ENCODE peak calls at places on chromosomes 5 and 9, in seven cellular contexts. A is mucosa of descending colon; Z is CD8-positive, alpha-beta memory T cell; S is thyroid gland; E is transverse colon; I is mesenchymal stem cell; L is mammary epithelial cell. Q is an unnamed sample. For H3K4me1 and H3K9me3, the result is how much of the 10 kb centered on the place peaks cover.

GRCh38 chr5:35003018-35003957 is 44.5 kb downstream of the AGXT2 start:
- DNase-seq in I (peak), L (peak), E (peak), Z (no peak), S (peak), A (no peak), Q (peak)

GRCh38 chr5:160272889-160273288 is 39.5 kb downstream of the CCNJL start:
- DNase-seq in S (no peak), E (no peak), A (no peak), I (no peak), Z (no peak), L (no peak), Q (no peak)

GRCh38 chr5:23007226-23007625 is 154.1 kb upstream of the CDH12 start:
- DNase-seq in S (no peak), E (peak), I (peak), Z (no peak), L (peak), A (no peak), Q (no peak)

GRCh38 chr9:88782931-88783451 is 208.3 kb upstream of the S1PR3 start:
- DNase-seq in S (no peak), L (peak), I (no peak), E (no peak), A (no peak), Z (no peak), Q (no peak)

GRCh38 chr9:98333703-98334582 is 78.5 kb upstream of the TBC1D2 start:
- DNase-seq in Z (no peak), I (peak), S (no peak), E (no peak), A (no peak), L (peak), Q (no peak)

GRCh38 chr5:170121321-170121720 is 15.6 kb downstream of the FOXI1 start:
- DNase-seq in Z (no peak), L (peak), E (no peak), A (no peak), I (peak), S (no peak), Q (no peak)

GRCh38 chr9:91039125-91039834 is 237.7 kb downstream of the SYK start:
- DNase-seq in A (no peak), S (no peak), Z (no peak), L (no peak), E (no peak), I (no peak), Q (no peak)

GRCh38 chr9:129988607-129989361 is 54.2 kb downstream of the FNBP1 start:
- DNase-seq in I (peak), A (no peak), E (peak), Z (peak), L (no peak), S (peak), Q (no peak)

GRCh38 chr9:95809686-95810085 is 65.8 kb upstream of the ERCC6L2 start:
- DNase-seq in E (no peak), Z (no peak), A (no peak), S (no peak), I (peak), L (no peak), Q (no peak)

GRCh38 chr5:103450333-103451061 is 112.1 kb downstream of the NUDT12 start:
- DNase-seq in S (no peak), I (peak), L (peak), A (no peak), Z (no peak), E (no peak), Q (no peak)

GRCh38 chr5:95892784-95893354 is 68.8 kb downstream of the ELL2 start:
- DNase-seq in L (no peak), A (no peak), I (peak), S (peak), E (peak), Z (no peak), Q (no peak)

GRCh38 chr9:84315278-84315877 is 25.2 kb downstream of the SLC28A3 start:
- DNase-seq in A (no peak), S (peak), I (peak), L (peak), E (peak), Z (peak), Q (peak)

GRCh38 chr5:178306430-178307225 is 74.0 kb upstream of the PHYKPL start:
- DNase-seq in E (no peak), I (no peak), Z (no peak), L (no peak), S (no peak), A (no peak), Q (no peak)

GRCh38 chr5:139043127-139043905 is 154.9 kb downstream of the SIL1 start:
- DNase-seq in L (no peak), E (no peak), A (no peak), S (no peak), I (no peak), Z (no peak), Q (no peak)

GRCh38 chr9:136380381-136380780 is 6.9 kb upstream of the CARD9 start:
- DNase-seq in Z (no peak), I (no peak), E (no peak), L (no peak), S (no peak), A (no peak), Q (no peak)

GRCh38 chr9:136378171-136379002 is 4.9 kb upstream of the CARD9 start:
- DNase-seq in S (no peak), Z (peak), L (no peak), A (no peak), I (no peak), E (no peak), Q (no peak)

GRCh38 chr9:136379891-136380290 is 6.4 kb upstream of the CARD9 start:
- DNase-seq in Z (no peak), L (no peak), I (no peak), A (no peak), S (no peak), E (no peak), Q (no peak)

GRCh38 chr9:136379003-136379287 is 5.5 kb upstream of the CARD9 start:
- DNase-seq in S (no peak), L (no peak), E (no peak), Z (no peak), A (no peak), I (no peak), Q (no peak)

DNA sequence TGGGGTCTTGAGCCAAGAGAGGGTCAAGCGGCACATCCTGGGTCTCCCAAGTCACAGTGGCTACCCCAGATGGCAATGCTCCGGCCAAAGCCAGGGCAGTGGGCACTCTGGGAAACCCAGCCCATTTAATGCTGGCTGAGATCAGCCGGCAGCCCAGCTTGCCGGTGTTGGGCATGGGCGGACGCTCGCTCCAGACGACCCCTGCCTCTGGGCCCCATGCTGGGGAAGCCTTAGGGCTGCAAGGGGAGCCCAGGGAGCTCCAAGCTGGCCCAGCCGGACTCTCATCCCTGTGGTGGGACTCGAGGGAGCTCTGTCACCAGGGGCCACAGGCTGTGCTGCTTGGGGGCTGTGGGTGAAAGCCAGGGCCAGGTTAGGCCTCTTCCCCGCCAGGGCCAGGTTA is 5.9 kb upstream of the CARD9 start:
- DNase-seq in I (no peak), S (no peak), L (no peak), E (no peak), Z (no peak), A (no peak), Q (no peak)
- H3K4me1 ChIP-seq in I (under half), S (under half), L (under half), E (under half), Z (under half), A (under half), Q (under half)

GRCh38 chr9:118647331-118647730 is 721.9 kb downstream of the BRINP1 start:
- DNase-seq in S (no peak), E (no peak), A (no peak), I (no peak), Z (no peak), L (no peak), Q (no peak)

GRCh38 chr9:118651511-118651910 is 717.7 kb downstream of the BRINP1 start:
- DNase-seq in E (no peak), S (no peak), I (no peak), Z (no peak), L (peak), A (no peak), Q (no peak)

GRCh38 chr9:118652258-118652657 is 717.0 kb downstream of the BRINP1 start:
- DNase-seq in I (no peak), L (peak), S (no peak), A (no peak), Z (no peak), E (no peak), Q (no peak)

GRCh38 chr9:118652935-118653334 is 716.3 kb downstream of the BRINP1 start:
- DNase-seq in I (no peak), E (no peak), S (no peak), L (peak), A (no peak), Z (no peak), Q (no peak)

DNA sequence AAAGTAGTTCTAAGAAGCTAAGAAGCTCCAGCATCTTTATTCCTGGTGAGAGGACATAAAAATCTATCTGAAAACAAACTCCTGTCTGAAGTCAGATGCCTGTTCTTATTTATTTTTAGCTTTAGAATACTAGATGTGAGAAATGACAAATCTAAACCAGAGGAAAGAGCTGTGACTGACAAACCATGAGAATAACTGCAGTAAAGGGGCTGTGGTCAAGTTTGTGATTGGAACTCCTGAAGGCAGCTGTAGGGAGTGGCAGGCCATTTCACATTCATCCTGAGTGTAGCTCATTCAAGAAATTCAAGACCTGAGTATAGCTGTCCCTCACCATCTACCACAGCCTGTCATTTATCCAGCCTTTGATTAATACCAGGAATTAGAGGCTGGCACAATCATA is 718.8 kb downstream of the BRINP1 start:
- DNase-seq in Z (no peak), E (no peak), A (no peak), L (peak), S (no peak), I (no peak), Q (no peak)
- H3K9me3 ChIP-seq in Z (under half), E (under half), A (under half), L (under half), S (under half), I (under half), Q (under half)

GRCh38 chr9:35521708-35522107 is 31.8 kb downstream of the RUSC2 start:
- DNase-seq in L (peak), S (no peak), I (peak), Z (no peak), E (no peak), A (no peak), Q (no peak)

GRCh38 chr9:35522189-35522588 is 32.3 kb downstream of the RUSC2 start:
- DNase-seq in Z (no peak), S (no peak), E (no peak), L (no peak), I (no peak), A (no peak), Q (no peak)

GRCh38 chr9:35518981-35519679 is 29.2 kb downstream of the RUSC2 start:
- DNase-seq in S (no peak), L (peak), E (no peak), I (peak), Z (no peak), A (no peak), Q (no peak)

GRCh38 chr9:35519697-35520403 is 29.9 kb downstream of the RUSC2 start:
- DNase-seq in A (no peak), I (no peak), Z (no peak), S (no peak), E (no peak), L (no peak), Q (no peak)

GRCh38 chr9:35520404-35520790 is 30.5 kb downstream of the RUSC2 start:
- DNase-seq in Z (no peak), I (peak), E (no peak), S (no peak), A (no peak), L (no peak), Q (no peak)
- H3K4me1 ChIP-seq in Z (under half), I (under half), E (under half), S (half or more), A (under half), L (half or more), Q (under half)

GRCh38 chr5:123090641-123091257 is 1.7 kb downstream of the PRDM6 start:
- DNase-seq in E (no peak), Z (no peak), A (no peak), I (no peak), L (no peak), S (no peak), Q (no peak)

GRCh38 chr5:123089971-123090640 is 1.1 kb downstream of the PRDM6 start:
- DNase-seq in I (peak), A (no peak), S (no peak), Z (no peak), L (no peak), E (no peak), Q (peak)

GRCh38 chr5:123091988-123092583 is 3.0 kb downstream of the PRDM6 start:
- DNase-seq in E (no peak), A (no peak), Z (no peak), I (no peak), L (no peak), S (no peak), Q (no peak)

GRCh38 chr5:123092696-123093095 is 3.7 kb downstream of the PRDM6 start:
- DNase-seq in S (no peak), Z (no peak), L (no peak), I (no peak), A (no peak), E (no peak), Q (no peak)

DNA sequence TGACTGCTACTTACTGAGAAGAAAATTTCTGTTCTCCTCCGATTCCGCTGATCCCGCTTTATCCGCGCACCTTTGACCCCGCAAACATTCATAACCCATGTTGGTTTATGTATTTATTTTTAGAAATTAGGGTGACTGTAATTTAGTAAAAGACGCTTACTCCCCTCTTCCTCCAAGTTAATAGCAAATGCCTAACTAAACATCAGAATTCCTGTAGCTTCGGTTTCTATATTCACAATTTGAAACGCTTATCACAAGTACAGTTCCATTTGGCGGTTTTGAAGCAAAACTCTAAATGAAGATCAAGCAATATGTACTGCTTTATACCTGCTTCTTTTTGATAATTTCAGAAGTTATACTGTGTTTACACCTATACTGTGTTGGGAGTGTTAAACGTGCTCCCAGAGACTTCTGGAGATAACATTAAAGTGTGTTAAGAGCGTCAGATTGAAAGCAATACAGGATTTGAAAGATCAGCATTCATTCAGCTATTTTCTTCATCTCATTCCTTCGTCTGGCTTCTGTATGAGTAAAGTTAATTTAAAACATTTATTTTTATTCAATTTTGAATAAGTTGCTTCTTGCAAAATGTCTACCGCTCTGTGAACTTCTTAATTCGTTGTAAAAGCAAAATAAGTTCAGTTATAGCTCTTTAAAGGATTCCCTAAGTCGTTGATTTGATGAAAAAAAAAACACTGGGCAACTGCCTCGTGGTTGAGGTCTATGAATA is 2.4 kb downstream of the PRDM6 start:
- DNase-seq in S (no peak), A (no peak), E (no peak), I (peak), Z (no peak), L (no peak), Q (no peak)
- H3K9me3 ChIP-seq in S (under half), A (under half), E (under half), I (under half), Z (under half), L (under half), Q (under half)

DNA sequence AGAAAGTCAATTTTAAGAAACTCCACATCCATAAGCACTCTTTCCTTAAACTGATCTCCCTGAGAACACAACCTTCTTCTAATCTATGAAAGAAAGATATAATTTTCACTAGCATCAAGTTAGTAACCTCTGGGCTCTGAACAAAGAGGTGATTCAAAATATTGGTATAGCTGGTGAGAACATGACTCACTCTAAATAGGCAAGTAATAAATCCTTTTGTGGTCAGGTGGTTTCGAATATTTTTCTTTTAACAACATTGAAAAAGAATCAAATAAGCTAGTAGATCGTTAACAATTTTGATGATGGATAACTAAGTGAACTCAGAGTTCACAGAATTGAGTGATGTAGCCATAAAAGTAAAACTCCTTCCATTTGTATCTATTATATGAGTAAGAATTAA is 150.6 kb upstream of the IQGAP2 start:
- DNase-seq in S (no peak), A (no peak), Z (no peak), L (peak), E (no peak), I (no peak), Q (no peak)
- H3K4me1 ChIP-seq in S (under half), A (under half), Z (under half), L (under half), E (under half), I (under half), Q (under half)

DNA sequence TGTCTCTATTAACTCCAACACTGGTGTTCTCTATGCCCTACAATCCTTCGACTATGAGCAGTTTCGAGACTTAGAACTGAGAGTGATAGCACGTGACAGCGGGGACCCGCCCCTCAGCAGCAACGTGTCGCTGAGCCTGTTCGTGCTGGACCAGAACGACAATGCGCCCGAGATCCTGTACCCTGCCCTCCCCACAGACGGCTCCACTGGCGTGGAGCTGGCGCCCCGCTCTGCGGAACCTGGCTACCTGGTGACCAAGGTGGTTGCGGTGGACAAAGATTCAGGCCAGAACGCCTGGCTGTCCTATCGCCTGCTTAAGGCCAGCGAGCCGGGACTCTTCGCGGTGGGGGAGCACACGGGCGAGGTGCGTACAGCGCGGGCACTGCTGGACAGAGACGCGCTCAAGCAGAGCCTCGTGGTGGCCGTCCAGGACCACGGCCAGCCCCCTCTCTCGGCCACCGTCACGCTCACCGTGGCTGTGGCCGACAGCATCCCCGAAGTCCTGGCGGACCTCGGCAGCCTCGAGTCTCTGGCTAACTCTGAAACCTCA is 2.0 kb downstream of the PCDHGA11 start:
- DNase-seq in A (no peak), L (no peak), I (no peak), Z (no peak), S (no peak), E (no peak), Q (no peak)
- H3K9me3 ChIP-seq in A (half or more), L (half or more), I (under half), Z (under half), S (under half), E (half or more), Q (half or more)

GRCh38 chr5:132103380-132103951 is 29.9 kb downstream of the CSF2 start:
- DNase-seq in E (peak), Z (peak), L (peak), S (peak), I (peak), A (peak), Q (peak)

GRCh38 chr5:132104561-132104960 is 31.0 kb downstream of the CSF2 start:
- DNase-seq in Z (no peak), E (no peak), L (peak), I (peak), A (no peak), S (no peak), Q (no peak)

GRCh38 chr5:132102944-132103343 is 29.4 kb downstream of the CSF2 start:
- DNase-seq in A (no peak), I (no peak), E (no peak), S (no peak), Z (no peak), L (no peak), Q (no peak)

GRCh38 chr5:132105688-132106087 is 32.1 kb downstream of the CSF2 start:
- DNase-seq in Z (no peak), S (no peak), L (no peak), A (no peak), I (no peak), E (no peak), Q (no peak)

GRCh38 chr5:132103969-132104391 is 30.4 kb downstream of the CSF2 start:
- DNase-seq in L (peak), E (no peak), A (no peak), Z (no peak), S (no peak), I (no peak), Q (no peak)
- H3K4me1 ChIP-seq in L (under half), E (under half), A (under half), Z (half or more), S (under half), I (under half), Q (under half)

GRCh38 chr5:140764177-140765020 is 21.5 kb upstream of the PCDHA1 start:
- DNase-seq in I (peak), A (no peak), L (no peak), Z (no peak), S (no peak), E (no peak), Q (no peak)
- H3K9me3 ChIP-seq in I (half or more), A (half or more), L (under half), Z (under half), S (under half), E (half or more), Q (under half)

Q was measured in ovary.